ENCODE peak calls at places on chromosomes 12 and 14, in four cellular contexts. One of them, this sample, is unnamed.

GRCh38 chr14:60222820-60223219 is 26.2 kb upstream of the PPM1A start:
- DNase-seq in dorsolateral prefrontal cortex: peak; percentile 72
- DNase-seq in tibial nerve: no peak
- DNase-seq in right cardiac atrium: peak; percentile 82
- DNase-seq in this sample: peak; percentile 84

GRCh38 chr14:77508249-77508648 is 9.6 kb upstream of the ISM2 start:
- DNase-seq in dorsolateral prefrontal cortex: no peak
- DNase-seq in tibial nerve: no peak
- DNase-seq in right cardiac atrium: no peak
- DNase-seq in this sample: no peak

GRCh38 chr14:68495101-68495637 is 297.7 kb downstream of the ZFP36L1 start:
- DNase-seq in dorsolateral prefrontal cortex: no peak
- DNase-seq in tibial nerve: no peak
- DNase-seq in right cardiac atrium: peak; percentile 61
- DNase-seq in this sample: no peak

GRCh38 chr12:119149270-119149669 is 29.5 kb upstream of the HSPB8 start:
- DNase-seq in dorsolateral prefrontal cortex: no peak
- DNase-seq in tibial nerve: no peak
- DNase-seq in right cardiac atrium: no peak
- DNase-seq in this sample: no peak

GRCh38 chr12:123936471-123936870 is 36.2 kb downstream of the CCDC92 start:
- DNase-seq in dorsolateral prefrontal cortex: no peak
- DNase-seq in tibial nerve: no peak
- DNase-seq in right cardiac atrium: no peak
- DNase-seq in this sample: no peak

GRCh38 chr14:68386950-68387779 is 405.7 kb downstream of the ZFP36L1 start:
- DNase-seq in dorsolateral prefrontal cortex: no peak
- DNase-seq in tibial nerve: no peak
- DNase-seq in right cardiac atrium: no peak
- DNase-seq in this sample: no peak

GRCh38 chr12:47155457-47156166 is 75.9 kb upstream of the AMIGO2 start:
- DNase-seq in dorsolateral prefrontal cortex: no peak
- DNase-seq in tibial nerve: no peak
- DNase-seq in right cardiac atrium: no peak
- DNase-seq in this sample: no peak

GRCh38 chr12:31498424-31498823 is 92.5 kb downstream of the DENND5B start:
- DNase-seq in dorsolateral prefrontal cortex: no peak
- DNase-seq in tibial nerve: no peak
- DNase-seq in right cardiac atrium: no peak
- DNase-seq in this sample: no peak

GRCh38 chr12:15928345-15928744 is 17.2 kb downstream of the DERA start:
- DNase-seq in dorsolateral prefrontal cortex: no peak
- DNase-seq in tibial nerve: no peak
- DNase-seq in right cardiac atrium: no peak
- DNase-seq in this sample: no peak

GRCh38 chr14:34050606-34051005 is 99.7 kb upstream of the EGLN3 start:
- DNase-seq in dorsolateral prefrontal cortex: no peak
- DNase-seq in tibial nerve: no peak
- DNase-seq in right cardiac atrium: no peak
- DNase-seq in this sample: no peak

DNA sequence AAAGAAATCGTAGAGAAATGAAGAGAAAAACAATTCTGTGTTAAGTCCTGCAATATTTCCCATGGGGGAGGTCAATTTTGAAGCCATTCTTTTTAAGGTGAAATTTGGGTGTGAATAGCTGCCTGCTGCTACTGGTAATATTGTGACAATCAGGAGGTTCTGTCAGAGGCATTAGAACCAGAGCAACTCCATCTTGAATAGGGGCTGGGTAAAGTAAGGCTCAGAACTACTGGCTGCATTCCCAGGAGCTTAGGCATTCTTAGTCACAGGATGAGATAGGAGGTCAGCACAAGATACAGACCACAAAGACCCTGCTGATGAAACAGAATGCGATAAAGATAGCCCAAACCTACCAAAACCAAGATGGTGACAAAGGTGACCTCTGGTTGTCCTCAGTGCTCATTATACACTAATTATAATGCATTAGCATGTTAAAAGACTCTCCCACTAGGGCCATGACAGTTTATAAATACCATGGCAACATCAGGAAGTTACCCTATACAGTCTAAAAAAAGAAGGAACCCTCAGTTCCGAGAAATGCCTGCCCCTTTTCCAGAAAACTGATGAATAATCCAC is 24.8 kb upstream of the MTHFD1 start:
- DNase-seq in dorsolateral prefrontal cortex: no peak
- DNase-seq in tibial nerve: no peak
- DNase-seq in right cardiac atrium: no peak
- DNase-seq in this sample: no peak
- H3K27ac ChIP-seq in dorsolateral prefrontal cortex: no peak overlapping the region
- H3K27ac ChIP-seq in tibial nerve: no peak overlapping the region
- H3K27ac ChIP-seq in right cardiac atrium: no peak overlapping the region
- H3K27ac ChIP-seq in this sample: no peak overlapping the region

DNA sequence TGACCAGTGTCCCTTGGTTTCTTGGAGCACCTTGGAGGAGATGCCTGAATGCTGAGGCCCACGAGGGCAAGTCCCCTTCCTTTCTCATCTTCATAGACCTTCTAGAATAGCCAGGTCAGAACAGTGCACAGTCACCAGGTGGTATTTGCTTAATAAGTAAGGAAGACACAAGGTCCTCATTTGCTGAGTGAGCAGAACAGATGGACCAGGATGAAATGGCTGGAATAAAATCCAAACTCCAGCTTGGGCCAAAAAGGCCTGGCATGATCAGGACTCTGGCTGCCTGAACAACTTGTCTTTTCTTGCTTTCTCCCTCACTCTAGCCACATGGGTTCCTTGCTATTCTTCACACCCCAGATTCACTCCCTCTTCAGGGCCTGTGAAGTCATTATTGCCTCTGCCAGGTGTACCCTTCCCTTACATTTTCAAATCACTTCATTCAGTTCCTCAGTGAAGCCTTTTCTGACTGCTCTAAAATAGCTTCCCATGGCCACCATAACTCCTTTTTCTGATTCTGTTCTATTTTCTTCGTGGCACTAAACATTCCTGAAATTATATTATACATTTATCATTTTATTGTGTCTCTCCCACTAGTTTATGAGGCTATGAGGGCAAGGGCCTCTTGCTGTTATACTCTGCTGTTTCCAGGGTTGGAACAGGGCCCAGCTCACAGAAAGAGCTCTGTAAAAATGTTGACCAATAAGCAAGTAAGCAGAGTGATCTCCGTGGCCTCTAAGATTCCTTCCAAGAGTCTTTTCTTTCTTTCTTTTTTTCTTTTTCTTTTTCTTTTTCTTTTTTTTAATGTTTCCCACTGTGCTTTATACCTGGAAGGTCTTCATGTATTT is 150.8 kb downstream of the TTC8 start:
- DNase-seq in dorsolateral prefrontal cortex: no peak
- DNase-seq in tibial nerve: no peak
- DNase-seq in right cardiac atrium: no peak
- DNase-seq in this sample: no peak
- H3K27ac ChIP-seq in dorsolateral prefrontal cortex: no peak overlapping the region
- H3K27ac ChIP-seq in tibial nerve: no peak overlapping the region
- H3K27ac ChIP-seq in right cardiac atrium: no peak overlapping the region
- H3K27ac ChIP-seq in this sample: no peak overlapping the region

DNA sequence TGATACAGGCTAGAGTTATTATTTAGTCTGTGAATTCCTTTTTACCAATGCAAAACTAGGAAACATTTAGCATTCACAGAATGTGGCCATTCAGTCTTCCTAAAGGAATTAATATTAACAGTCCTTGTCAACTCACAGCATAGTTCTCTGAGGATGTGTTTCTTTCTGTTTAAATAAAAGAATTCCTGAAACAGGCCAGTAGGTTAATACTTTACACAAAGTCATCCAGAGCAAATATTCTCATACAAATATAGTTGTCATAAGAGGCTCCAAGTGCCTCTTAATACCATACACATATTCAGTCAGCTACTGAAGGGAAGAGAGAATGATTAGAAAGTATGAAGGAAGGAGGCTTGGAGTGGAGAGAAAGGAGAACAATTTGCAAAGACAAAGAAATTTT is 120.1 kb downstream of the LMNTD1 start:
- DNase-seq in dorsolateral prefrontal cortex: no peak
- DNase-seq in tibial nerve: no peak
- DNase-seq in right cardiac atrium: no peak
- DNase-seq in this sample: no peak
- H3K27ac ChIP-seq in dorsolateral prefrontal cortex: no peak overlapping the region
- H3K27ac ChIP-seq in tibial nerve: no peak overlapping the region
- H3K27ac ChIP-seq in right cardiac atrium: no peak overlapping the region
- H3K27ac ChIP-seq in this sample: no peak overlapping the region

GRCh38 chr14:90281261-90281660 is 24.9 kb downstream of the PSMC1 start:
- DNase-seq in dorsolateral prefrontal cortex: no peak
- DNase-seq in tibial nerve: no peak
- DNase-seq in right cardiac atrium: no peak
- DNase-seq in this sample: no peak

GRCh38 chr14:90278199-90279175 is 22.1 kb downstream of the PSMC1 start:
- DNase-seq in dorsolateral prefrontal cortex: no peak
- DNase-seq in tibial nerve: no peak
- DNase-seq in right cardiac atrium: no peak
- DNase-seq in this sample: peak; percentile 54

GRCh38 chr14:90281766-90282165 is 25.4 kb downstream of the PSMC1 start:
- DNase-seq in dorsolateral prefrontal cortex: no peak
- DNase-seq in tibial nerve: no peak
- DNase-seq in right cardiac atrium: no peak
- DNase-seq in this sample: no peak

GRCh38 chr14:90277581-90278198 is 21.3 kb downstream of the PSMC1 start:
- DNase-seq in dorsolateral prefrontal cortex: no peak
- DNase-seq in tibial nerve: no peak
- DNase-seq in right cardiac atrium: no peak
- DNase-seq in this sample: no peak

GRCh38 chr14:90280096-90280495 is 23.7 kb downstream of the PSMC1 start:
- DNase-seq in dorsolateral prefrontal cortex: no peak
- DNase-seq in tibial nerve: no peak
- DNase-seq in right cardiac atrium: no peak
- DNase-seq in this sample: no peak
- H3K27ac ChIP-seq in dorsolateral prefrontal cortex: no peak overlapping the region
- H3K27ac ChIP-seq in tibial nerve: no peak overlapping the region
- H3K27ac ChIP-seq in right cardiac atrium: no peak overlapping the region
- H3K27ac ChIP-seq in this sample: no peak overlapping the region

GRCh38 chr12:80938397-80938796 is 663 bp upstream of the LIN7A start:
- DNase-seq in dorsolateral prefrontal cortex: no peak
- DNase-seq in tibial nerve: no peak
- DNase-seq in right cardiac atrium: no peak
- DNase-seq in this sample: no peak

GRCh38 chr12:80936642-80937390 is 918 bp downstream of the LIN7A start:
- DNase-seq in dorsolateral prefrontal cortex: no peak
- DNase-seq in tibial nerve: no peak
- DNase-seq in right cardiac atrium: peak; percentile 77
- DNase-seq in this sample: peak; percentile 74

GRCh38 chr12:80937391-80938238 is at the start of gene LIN7A:
- DNase-seq in dorsolateral prefrontal cortex: no peak
- DNase-seq in tibial nerve: no peak
- DNase-seq in right cardiac atrium: peak; percentile 83
- DNase-seq in this sample: no peak

GRCh38 chr12:80935076-80935475 is 2.7 kb downstream of the LIN7A start:
- DNase-seq in dorsolateral prefrontal cortex: no peak
- DNase-seq in tibial nerve: no peak
- DNase-seq in right cardiac atrium: no peak
- DNase-seq in this sample: no peak

DNA sequence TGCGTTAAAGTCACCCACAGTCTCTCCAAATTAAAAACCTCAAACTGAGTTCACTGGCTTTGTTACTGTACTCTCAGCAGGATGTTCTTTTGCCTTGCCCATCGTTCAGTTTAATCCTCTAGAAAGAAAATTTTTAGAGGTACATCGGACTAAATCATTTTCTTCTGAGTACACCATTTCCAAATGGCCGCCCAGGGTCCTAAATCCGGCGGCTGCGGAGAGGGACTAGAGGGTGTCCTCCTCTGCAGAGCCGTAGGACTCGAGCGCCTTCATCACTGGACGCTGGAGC is 1.4 kb downstream of the LIN7A start:
- DNase-seq in dorsolateral prefrontal cortex: no peak
- DNase-seq in tibial nerve: no peak
- DNase-seq in right cardiac atrium: peak; percentile 60
- DNase-seq in this sample: no peak
- H3K27ac ChIP-seq in dorsolateral prefrontal cortex: peak overlapping the region; percentile 84
- H3K27ac ChIP-seq in tibial nerve: peak overlapping the region; percentile 88
- H3K27ac ChIP-seq in right cardiac atrium: peak overlapping the region; percentile 77
- H3K27ac ChIP-seq in this sample: no peak overlapping the region

GRCh38 chr14:21535545-21536394 is 9.6 kb upstream of the SALL2 start:
- DNase-seq in dorsolateral prefrontal cortex: no peak
- DNase-seq in tibial nerve: no peak
- DNase-seq in right cardiac atrium: no peak
- DNase-seq in this sample: no peak
- H3K27ac ChIP-seq in dorsolateral prefrontal cortex: peak overlapping the region; percentile 14
- H3K27ac ChIP-seq in tibial nerve: no peak overlapping the region
- H3K27ac ChIP-seq in right cardiac atrium: no peak overlapping the region
- H3K27ac ChIP-seq in this sample: no peak overlapping the region

GRCh38 chr14:61749264-61749663 is 13.0 kb upstream of the SNAPC1 start:
- DNase-seq in dorsolateral prefrontal cortex: no peak
- DNase-seq in tibial nerve: no peak
- DNase-seq in right cardiac atrium: no peak
- DNase-seq in this sample: no peak
- H3K27ac ChIP-seq in dorsolateral prefrontal cortex: no peak overlapping the region
- H3K27ac ChIP-seq in tibial nerve: no peak overlapping the region
- H3K27ac ChIP-seq in right cardiac atrium: peak overlapping the region; percentile 90
- H3K27ac ChIP-seq in this sample: no peak overlapping the region

GRCh38 chr14:50229646-50230045 is 1.7 kb downstream of the SOS2 start:
- DNase-seq in dorsolateral prefrontal cortex: no peak
- DNase-seq in tibial nerve: no peak
- DNase-seq in right cardiac atrium: no peak
- DNase-seq in this sample: no peak

GRCh38 chr14:50222061-50222613 is 9.2 kb downstream of the SOS2 start:
- DNase-seq in dorsolateral prefrontal cortex: no peak
- DNase-seq in tibial nerve: no peak
- DNase-seq in right cardiac atrium: no peak
- DNase-seq in this sample: no peak

GRCh38 chr14:50225067-50225973 is 6.1 kb downstream of the SOS2 start:
- DNase-seq in dorsolateral prefrontal cortex: no peak
- DNase-seq in tibial nerve: no peak
- DNase-seq in right cardiac atrium: no peak
- DNase-seq in this sample: no peak

GRCh38 chr14:50228313-50228712 is 3.1 kb downstream of the SOS2 start:
- DNase-seq in dorsolateral prefrontal cortex: no peak
- DNase-seq in tibial nerve: no peak
- DNase-seq in right cardiac atrium: no peak
- DNase-seq in this sample: no peak

DNA sequence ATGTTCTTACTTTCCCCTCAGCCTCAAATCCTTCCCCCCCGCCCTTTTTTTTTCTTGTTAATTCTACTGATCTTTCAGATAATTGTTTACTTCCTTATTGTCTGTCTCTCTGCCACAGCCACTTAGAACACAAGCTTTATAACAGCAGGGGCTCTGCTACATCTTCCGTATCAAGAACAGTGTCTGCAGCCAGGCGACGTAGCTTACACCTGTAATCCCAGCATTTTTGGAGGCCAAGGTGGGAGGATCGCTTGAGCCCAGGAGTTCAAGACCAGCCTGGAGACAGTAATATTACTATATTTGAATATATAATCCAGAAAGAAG is 5.4 kb downstream of the SOS2 start:
- DNase-seq in dorsolateral prefrontal cortex: no peak
- DNase-seq in tibial nerve: no peak
- DNase-seq in right cardiac atrium: no peak
- DNase-seq in this sample: no peak
- H3K27ac ChIP-seq in dorsolateral prefrontal cortex: peak overlapping the region; percentile 49
- H3K27ac ChIP-seq in tibial nerve: no peak overlapping the region
- H3K27ac ChIP-seq in right cardiac atrium: peak overlapping the region; percentile 94
- H3K27ac ChIP-seq in this sample: no peak overlapping the region